ENCODE peak calls at places on chromosomes 13 and 19, in four cellular contexts. N is uterus, E is Peyer's patch, S is heart left ventricle. A is an unnamed sample.

GRCh38 chr13:75581874-75582640 is 32.5 kb downstream of the UCHL3 start:
- DNase-seq in N (no peak), E (no peak), S (no peak), A (peak; percentile 11)

GRCh38 chr13:46492946-46493345 is 60.0 kb upstream of the LRCH1 start:
- DNase-seq in N (no peak), E (no peak), S (no peak), A (no peak)

GRCh38 chr19:7355151-7355845 is 6.6 kb downstream of the ARHGEF18 start:
- DNase-seq in N (peak; percentile 80), E (no peak), S (no peak), A (peak; percentile 86)

GRCh38 chr13:20869540-20869939 is 33.0 kb downstream of the XPO4 start:
- DNase-seq in N (no peak), E (no peak), S (no peak), A (no peak)

GRCh38 chr19:51887522-51888498 is at the start of gene ZNF577:
- DNase-seq in N (peak; percentile 86), E (peak; percentile 73), S (peak; percentile 95), A (peak; percentile 90)

GRCh38 chr13:50594276-50594970 is 249.1 kb downstream of the DLEU7 start:
- DNase-seq in N (no peak), E (peak; percentile 90), S (no peak), A (no peak)

GRCh38 chr13:33040116-33040515 is 23.9 kb downstream of the KL start:
- DNase-seq in N (no peak), E (no peak), S (no peak), A (no peak)

GRCh38 chr19:3062165-3063105 is at the start of gene TLE5:
- DNase-seq in N (no peak), E (peak; percentile 69), S (peak; percentile 73), A (peak; percentile 87)

GRCh38 chr19:10654610-10655456 is 687 bp downstream of the ILF3 start:
- DNase-seq in N (peak; percentile 60), E (peak; percentile 43), S (peak; percentile 56), A (peak; percentile 58)

GRCh38 chr13:37460211-37460610 is 138.4 kb downstream of the POSTN start:
- DNase-seq in N (no peak), E (no peak), S (no peak), A (no peak)

GRCh38 chr13:96159731-96160130 is 69.8 kb downstream of the HS6ST3 start:
- DNase-seq in N (no peak), E (no peak), S (no peak), A (no peak)

GRCh38 chr19:13101590-13102415 is 855 bp downstream of the LYL1 start:
- DNase-seq in N (peak; percentile 24), E (no peak), S (no peak), A (no peak)
- TF ChIP-seq POLR2A in N (no peak), E (no peak), S (no peak), A (no peak)

DNA sequence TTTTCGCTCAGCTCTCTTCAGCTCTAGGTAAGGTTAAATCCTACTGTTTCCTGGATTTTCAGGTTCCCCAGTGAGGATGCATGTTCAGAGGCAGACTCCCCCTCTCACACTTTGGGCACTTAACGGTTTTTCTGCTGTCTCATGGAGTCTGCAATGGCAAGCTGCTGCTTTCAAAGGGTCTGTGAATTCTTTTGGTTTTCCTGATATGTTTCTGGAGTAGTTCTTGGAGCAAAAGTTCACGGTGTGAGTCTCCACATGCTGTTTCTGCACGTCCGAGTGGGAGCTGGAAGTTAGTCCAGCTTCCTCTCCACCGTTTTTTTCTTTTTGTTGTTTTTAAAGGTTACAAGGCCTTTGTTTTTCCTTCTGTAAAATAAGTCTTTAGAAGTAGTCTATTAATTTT is 35.5 kb downstream of the DNAJC15 start:
- DNase-seq in N (no peak), E (no peak), S (no peak), A (no peak)
- H3K27ac ChIP-seq in N (no peak overlapping the region), E (no peak overlapping the region), S (peak overlapping the region; percentile 27), A (no peak overlapping the region)

GRCh38 chr19:47132522-47132852 is 1.9 kb downstream of the SAE1 start:
- DNase-seq in N (no peak), E (no peak), S (no peak), A (no peak)
- H3K4me3 ChIP-seq in N (no peak overlapping the region), E (no peak overlapping the region), S (no peak overlapping the region), A (no peak overlapping the region)

DNA sequence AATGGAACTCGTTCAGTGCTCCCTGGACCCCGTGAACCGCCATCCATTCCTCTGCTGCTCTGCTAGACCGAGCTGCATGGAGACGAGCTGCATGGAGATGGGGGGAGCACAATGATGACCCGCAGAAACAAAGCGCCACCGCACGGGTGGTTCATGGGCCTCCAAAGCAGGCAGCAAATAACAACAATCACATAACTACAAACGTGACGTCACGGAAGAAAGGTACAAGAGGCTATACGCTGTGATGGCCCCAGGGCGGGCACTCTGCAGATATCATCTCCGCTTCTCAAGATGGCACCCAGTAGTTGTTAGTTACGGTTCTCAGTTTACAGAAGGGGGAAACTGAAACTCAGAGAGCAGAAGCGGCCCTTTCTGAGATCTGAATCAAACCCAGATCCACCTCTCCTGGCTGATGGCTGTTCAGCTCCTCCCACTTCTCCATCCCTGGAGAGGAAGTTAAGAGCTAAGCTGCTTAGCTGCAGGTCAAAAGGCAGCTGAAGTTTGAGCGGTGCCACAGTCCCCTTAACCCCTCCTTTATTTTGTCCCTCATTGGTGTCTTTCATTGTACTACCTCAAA is 1.7 kb downstream of the ATP13A1 start:
- DNase-seq in N (no peak), E (peak; percentile 65), S (no peak), A (no peak)
- TF ChIP-seq POLR2A in N (no peak), E (no peak), S (no peak), A (no peak)

GRCh38 chr13:60095300-60095699 is 68.4 kb downstream of the DIAPH3 start:
- DNase-seq in N (no peak), E (no peak), S (no peak), A (no peak)

GRCh38 chr13:60094385-60095088 is 69.2 kb downstream of the DIAPH3 start:
- DNase-seq in N (no peak), E (no peak), S (no peak), A (no peak)

GRCh38 chr13:60091573-60091972 is 72.2 kb downstream of the DIAPH3 start:
- DNase-seq in N (no peak), E (no peak), S (no peak), A (no peak)

GRCh38 chr13:60090579-60090978 is 73.1 kb downstream of the DIAPH3 start:
- DNase-seq in N (no peak), E (no peak), S (no peak), A (no peak)
- H3K27ac ChIP-seq in N (no peak overlapping the region), E (no peak overlapping the region), S (no peak overlapping the region), A (no peak overlapping the region)

A was measured in adrenal gland.